ENCODE peak calls at places on chromosomes 4 and X, in nine cellular contexts. One of them, this sample, is unnamed.

GRCh38 chr4:14169460-14169859 is 541.9 kb upstream of the BOD1L1 start:
- DNase-seq in CD8-positive, alpha-beta memory T cell: no peak
- DNase-seq in spleen: no peak
- DNase-seq in AG10803: peak; percentile 32
- DNase-seq in uterus: no peak
- DNase-seq in H7: no peak
- DNase-seq in ovary: no peak
- DNase-seq in lung: no peak
- DNase-seq in dorsolateral prefrontal cortex: no peak
- DNase-seq in this sample: no peak

GRCh38 chr4:176539785-176540175 is 220.0 kb downstream of the SPCS3 start:
- DNase-seq in CD8-positive, alpha-beta memory T cell: no peak
- DNase-seq in spleen: no peak
- DNase-seq in AG10803: no peak
- DNase-seq in uterus: no peak
- DNase-seq in H7: no peak
- DNase-seq in ovary: no peak
- DNase-seq in lung: no peak
- DNase-seq in dorsolateral prefrontal cortex: no peak
- DNase-seq in this sample: no peak

GRCh38 chr4:98682719-98683118 is 24.3 kb upstream of the TSPAN5 start:
- DNase-seq in CD8-positive, alpha-beta memory T cell: no peak
- DNase-seq in spleen: no peak
- DNase-seq in AG10803: peak; percentile 68
- DNase-seq in uterus: no peak
- DNase-seq in H7: no peak
- DNase-seq in ovary: no peak
- DNase-seq in lung: no peak
- DNase-seq in dorsolateral prefrontal cortex: no peak
- DNase-seq in this sample: no peak

GRCh38 chrX:2793752-2794151 is 35.0 kb upstream of the GYG2 start:
- DNase-seq in CD8-positive, alpha-beta memory T cell: no peak
- DNase-seq in spleen: no peak
- DNase-seq in AG10803: peak; percentile 3
- DNase-seq in uterus: no peak
- DNase-seq in H7: no peak
- DNase-seq in ovary: no peak
- DNase-seq in lung: no peak
- DNase-seq in dorsolateral prefrontal cortex: no peak
- DNase-seq in this sample: no peak

GRCh38 chr4:153265311-153266047 is 61.2 kb downstream of the TRIM2 start:
- DNase-seq in CD8-positive, alpha-beta memory T cell: no peak
- DNase-seq in spleen: no peak
- DNase-seq in AG10803: no peak
- DNase-seq in uterus: no peak
- DNase-seq in H7: no peak
- DNase-seq in ovary: no peak
- DNase-seq in lung: no peak
- DNase-seq in dorsolateral prefrontal cortex: no peak
- DNase-seq in this sample: no peak

GRCh38 chr4:140049924-140050681 is 103.9 kb downstream of the MAML3 start:
- DNase-seq in CD8-positive, alpha-beta memory T cell: no peak
- DNase-seq in spleen: no peak
- DNase-seq in AG10803: peak; percentile 22
- DNase-seq in uterus: no peak
- DNase-seq in H7: peak; percentile 16
- DNase-seq in ovary: no peak
- DNase-seq in lung: no peak
- DNase-seq in dorsolateral prefrontal cortex: no peak
- DNase-seq in this sample: no peak

GRCh38 chr4:73770917-73771316 is 30.5 kb downstream of the CXCL8 start:
- DNase-seq in CD8-positive, alpha-beta memory T cell: no peak
- DNase-seq in spleen: no peak
- DNase-seq in AG10803: no peak
- DNase-seq in uterus: no peak
- DNase-seq in H7: no peak
- DNase-seq in ovary: no peak
- DNase-seq in lung: no peak
- DNase-seq in dorsolateral prefrontal cortex: no peak
- DNase-seq in this sample: peak; percentile 87

GRCh38 chrX:67546496-67547423 is 2.9 kb downstream of the AR start:
- DNase-seq in CD8-positive, alpha-beta memory T cell: no peak
- DNase-seq in spleen: no peak
- DNase-seq in AG10803: no peak
- DNase-seq in uterus: peak; percentile 21
- DNase-seq in H7: peak; percentile 12
- DNase-seq in ovary: peak; percentile 22
- DNase-seq in lung: no peak
- DNase-seq in dorsolateral prefrontal cortex: no peak
- DNase-seq in this sample: no peak

GRCh38 chrX:134661295-134661694 is 3.0 kb upstream of the PLAC1 start:
- DNase-seq in CD8-positive, alpha-beta memory T cell: no peak
- DNase-seq in spleen: no peak
- DNase-seq in AG10803: no peak
- DNase-seq in uterus: no peak
- DNase-seq in H7: no peak
- DNase-seq in ovary: no peak
- DNase-seq in lung: no peak
- DNase-seq in dorsolateral prefrontal cortex: no peak
- DNase-seq in this sample: no peak

GRCh38 chrX:84186603-84187358 is 1.2 kb downstream of the RPS6KA6 start:
- DNase-seq in CD8-positive, alpha-beta memory T cell: no peak
- DNase-seq in spleen: no peak
- DNase-seq in AG10803: no peak
- DNase-seq in uterus: no peak
- DNase-seq in H7: no peak
- DNase-seq in ovary: no peak
- DNase-seq in lung: no peak
- DNase-seq in dorsolateral prefrontal cortex: no peak
- DNase-seq in this sample: no peak

GRCh38 chrX:41322821-41323603 is 10.9 kb upstream of the DDX3X start:
- DNase-seq in CD8-positive, alpha-beta memory T cell: no peak
- DNase-seq in spleen: no peak
- DNase-seq in AG10803: no peak
- DNase-seq in uterus: no peak
- DNase-seq in H7: no peak
- DNase-seq in ovary: no peak
- DNase-seq in lung: no peak
- DNase-seq in dorsolateral prefrontal cortex: no peak
- DNase-seq in this sample: no peak

GRCh38 chr4:70859066-70859465 is 19.4 kb upstream of the GRSF1 start:
- DNase-seq in CD8-positive, alpha-beta memory T cell: no peak
- DNase-seq in spleen: no peak
- DNase-seq in AG10803: no peak
- DNase-seq in uterus: no peak
- DNase-seq in H7: no peak
- DNase-seq in ovary: no peak
- DNase-seq in lung: no peak
- DNase-seq in dorsolateral prefrontal cortex: no peak
- DNase-seq in this sample: no peak

GRCh38 chr4:98993419-98994071 is 2.0 kb upstream of the METAP1 start:
- DNase-seq in CD8-positive, alpha-beta memory T cell: no peak
- DNase-seq in spleen: peak; percentile 84
- DNase-seq in AG10803: no peak
- DNase-seq in uterus: no peak
- DNase-seq in H7: no peak
- DNase-seq in ovary: peak; percentile 43
- DNase-seq in lung: no peak
- DNase-seq in dorsolateral prefrontal cortex: no peak
- DNase-seq in this sample: no peak

GRCh38 chr4:95572304-95572991 is 23.7 kb upstream of the UNC5C start:
- DNase-seq in CD8-positive, alpha-beta memory T cell: no peak
- DNase-seq in spleen: no peak
- DNase-seq in AG10803: no peak
- DNase-seq in uterus: no peak
- DNase-seq in H7: no peak
- DNase-seq in ovary: no peak
- DNase-seq in lung: peak; percentile 48
- DNase-seq in dorsolateral prefrontal cortex: no peak
- DNase-seq in this sample: peak; percentile 36

GRCh38 chrX:46573331-46573895 is at the start of gene CHST7:
- DNase-seq in CD8-positive, alpha-beta memory T cell: peak; percentile 57
- DNase-seq in spleen: peak; percentile 92
- DNase-seq in AG10803: peak; percentile 54
- DNase-seq in uterus: peak; percentile 50
- DNase-seq in H7: peak; percentile 85
- DNase-seq in ovary: peak; percentile 63
- DNase-seq in lung: peak; percentile 36
- DNase-seq in dorsolateral prefrontal cortex: peak; percentile 58
- DNase-seq in this sample: peak; percentile 62

GRCh38 chr4:141375855-141376254 is 155.2 kb downstream of the ZNF330 start:
- DNase-seq in CD8-positive, alpha-beta memory T cell: no peak
- DNase-seq in spleen: no peak
- DNase-seq in AG10803: peak; percentile 92
- DNase-seq in uterus: no peak
- DNase-seq in H7: peak; percentile 46
- DNase-seq in ovary: no peak
- DNase-seq in lung: peak; percentile 31
- DNase-seq in dorsolateral prefrontal cortex: no peak
- DNase-seq in this sample: peak; percentile 4

GRCh38 chr4:156774422-156774821 is 197.2 kb downstream of the PDGFC start:
- DNase-seq in CD8-positive, alpha-beta memory T cell: no peak
- DNase-seq in spleen: no peak
- DNase-seq in AG10803: peak; percentile 96
- DNase-seq in uterus: peak; percentile 63
- DNase-seq in H7: no peak
- DNase-seq in ovary: no peak
- DNase-seq in lung: no peak
- DNase-seq in dorsolateral prefrontal cortex: no peak
- DNase-seq in this sample: no peak

GRCh38 chr4:126888968-126889367 is 743.8 kb upstream of the INTU start:
- DNase-seq in CD8-positive, alpha-beta memory T cell: no peak
- DNase-seq in spleen: no peak
- DNase-seq in AG10803: peak; percentile 53
- DNase-seq in uterus: no peak
- DNase-seq in H7: no peak
- DNase-seq in ovary: no peak
- DNase-seq in lung: no peak
- DNase-seq in dorsolateral prefrontal cortex: no peak
- DNase-seq in this sample: no peak

GRCh38 chr4:101031971-101032370 is 315.4 kb downstream of the PPP3CA start:
- DNase-seq in CD8-positive, alpha-beta memory T cell: no peak
- DNase-seq in spleen: no peak
- DNase-seq in AG10803: no peak
- DNase-seq in uterus: no peak
- DNase-seq in H7: peak; percentile 38
- DNase-seq in ovary: no peak
- DNase-seq in lung: no peak
- DNase-seq in dorsolateral prefrontal cortex: no peak
- DNase-seq in this sample: no peak

GRCh38 chr4:177313263-177313662 is 3.6 kb downstream of the NEIL3 start:
- DNase-seq in CD8-positive, alpha-beta memory T cell: no peak
- DNase-seq in spleen: no peak
- DNase-seq in AG10803: peak; percentile 39
- DNase-seq in uterus: no peak
- DNase-seq in H7: no peak
- DNase-seq in ovary: no peak
- DNase-seq in lung: no peak
- DNase-seq in dorsolateral prefrontal cortex: no peak
- DNase-seq in this sample: no peak

GRCh38 chr4:10173039-10173753 is 56.6 kb upstream of the WDR1 start:
- DNase-seq in CD8-positive, alpha-beta memory T cell: no peak
- DNase-seq in spleen: no peak
- DNase-seq in AG10803: peak; percentile 81
- DNase-seq in uterus: peak; percentile 54
- DNase-seq in H7: no peak
- DNase-seq in ovary: no peak
- DNase-seq in lung: peak; percentile 38
- DNase-seq in dorsolateral prefrontal cortex: no peak
- DNase-seq in this sample: no peak
- H3K4me3 ChIP-seq in CD8-positive, alpha-beta memory T cell: no peak overlapping the region
- H3K4me3 ChIP-seq in spleen: no peak overlapping the region
- H3K4me3 ChIP-seq in AG10803: no peak overlapping the region
- H3K4me3 ChIP-seq in uterus: no peak overlapping the region
- H3K4me3 ChIP-seq in H7: no peak overlapping the region
- H3K4me3 ChIP-seq in ovary: no peak overlapping the region
- H3K4me3 ChIP-seq in lung: no peak overlapping the region
- H3K4me3 ChIP-seq in dorsolateral prefrontal cortex: no peak overlapping the region
- H3K4me3 ChIP-seq in this sample: no peak overlapping the region

GRCh38 chrX:129654652-129655546 is at the start of gene APLN:
- DNase-seq in CD8-positive, alpha-beta memory T cell: no peak
- DNase-seq in spleen: no peak
- DNase-seq in AG10803: peak; percentile 26
- DNase-seq in uterus: peak; percentile 40
- DNase-seq in H7: peak; percentile 86
- DNase-seq in ovary: peak; percentile 85
- DNase-seq in lung: no peak
- DNase-seq in dorsolateral prefrontal cortex: no peak
- DNase-seq in this sample: peak; percentile 22
- H3K4me3 ChIP-seq in CD8-positive, alpha-beta memory T cell: no peak within 1 kb of the TSS
- H3K4me3 ChIP-seq in spleen: peak within 1 kb of the TSS; percentile 70
- H3K4me3 ChIP-seq in AG10803: peak within 1 kb of the TSS; percentile 49
- H3K4me3 ChIP-seq in uterus: peak within 1 kb of the TSS; percentile 32
- H3K4me3 ChIP-seq in H7: peak within 1 kb of the TSS; percentile 57
- H3K4me3 ChIP-seq in ovary: peak within 1 kb of the TSS; percentile 36
- H3K4me3 ChIP-seq in lung: no peak within 1 kb of the TSS
- H3K4me3 ChIP-seq in dorsolateral prefrontal cortex: peak within 1 kb of the TSS; percentile 54
- H3K4me3 ChIP-seq in this sample: no peak within 1 kb of the TSS

DNA sequence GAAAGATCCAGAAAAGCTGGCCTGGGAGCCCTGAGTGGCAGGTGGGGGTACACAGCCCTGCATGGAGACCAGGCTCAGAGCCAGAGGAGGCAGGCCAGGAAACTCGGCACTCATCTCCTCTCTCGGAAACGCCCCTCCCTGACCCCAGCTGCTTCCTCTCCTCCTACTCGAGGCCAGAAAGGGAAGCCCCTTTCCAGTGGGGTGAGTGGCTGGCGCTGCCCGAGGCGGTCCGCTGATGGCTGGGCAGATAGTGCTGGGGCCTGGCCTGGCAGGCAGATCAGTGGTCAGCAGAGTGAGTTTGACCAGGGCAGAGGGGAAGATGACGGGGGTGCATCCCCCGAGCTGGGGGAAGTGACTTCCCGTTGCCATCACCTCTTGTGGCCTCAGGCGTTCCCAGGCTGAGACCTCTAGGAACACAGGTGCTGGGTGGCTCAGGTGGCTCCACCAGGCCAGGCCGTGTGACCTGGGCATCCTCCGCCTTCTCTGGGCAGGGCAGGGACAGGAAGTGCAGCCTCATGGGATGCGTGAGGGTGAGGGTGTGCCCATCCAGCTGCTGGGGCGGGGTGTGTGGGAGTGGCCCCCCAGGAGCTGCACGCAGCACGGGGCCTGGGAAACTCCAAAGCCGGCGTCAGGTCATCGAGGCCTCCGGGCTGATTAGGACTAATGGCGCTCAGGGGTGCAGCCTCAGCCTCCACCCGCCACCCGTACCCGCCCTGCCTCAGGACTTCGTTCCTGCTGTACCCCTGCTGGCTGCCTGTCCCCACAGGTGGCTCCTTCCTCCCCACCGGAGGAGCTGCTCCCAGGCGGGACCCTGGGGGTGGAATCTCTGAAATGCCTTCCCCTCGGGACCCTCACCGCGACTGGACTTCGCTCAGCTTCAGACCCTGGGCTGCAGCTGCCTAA is 5.8 kb downstream of the SH3BP2 start:
- DNase-seq in CD8-positive, alpha-beta memory T cell: peak; percentile 39
- DNase-seq in spleen: peak; percentile 95
- DNase-seq in AG10803: no peak
- DNase-seq in uterus: peak; percentile 63
- DNase-seq in H7: no peak
- DNase-seq in ovary: peak; percentile 60
- DNase-seq in lung: peak; percentile 76
- DNase-seq in dorsolateral prefrontal cortex: peak; percentile 56
- DNase-seq in this sample: peak; percentile 50
- H3K4me3 ChIP-seq in CD8-positive, alpha-beta memory T cell: peak overlapping the region; percentile 50
- H3K4me3 ChIP-seq in spleen: peak overlapping the region; percentile 67
- H3K4me3 ChIP-seq in AG10803: no peak overlapping the region
- H3K4me3 ChIP-seq in uterus: no peak overlapping the region
- H3K4me3 ChIP-seq in H7: no peak overlapping the region
- H3K4me3 ChIP-seq in ovary: no peak overlapping the region
- H3K4me3 ChIP-seq in lung: no peak overlapping the region
- H3K4me3 ChIP-seq in dorsolateral prefrontal cortex: no peak overlapping the region
- H3K4me3 ChIP-seq in this sample: no peak overlapping the region

GRCh38 chr4:52545099-52546069 is 113.7 kb downstream of the USP46 start:
- DNase-seq in CD8-positive, alpha-beta memory T cell: peak; percentile 35
- DNase-seq in spleen: peak; percentile 77
- DNase-seq in AG10803: peak; percentile 63
- DNase-seq in uterus: peak; percentile 69
- DNase-seq in H7: peak; percentile 68
- DNase-seq in ovary: peak; percentile 82
- DNase-seq in lung: peak; percentile 71
- DNase-seq in dorsolateral prefrontal cortex: peak; percentile 55
- DNase-seq in this sample: peak; percentile 85
- H3K4me3 ChIP-seq in CD8-positive, alpha-beta memory T cell: no peak overlapping the region
- H3K4me3 ChIP-seq in spleen: no peak overlapping the region
- H3K4me3 ChIP-seq in AG10803: peak overlapping the region; percentile 4
- H3K4me3 ChIP-seq in uterus: no peak overlapping the region
- H3K4me3 ChIP-seq in H7: no peak overlapping the region
- H3K4me3 ChIP-seq in ovary: no peak overlapping the region
- H3K4me3 ChIP-seq in lung: no peak overlapping the region
- H3K4me3 ChIP-seq in dorsolateral prefrontal cortex: no peak overlapping the region
- H3K4me3 ChIP-seq in this sample: no peak overlapping the region

This sample was measured in body of pancreas.